ENCODE peak calls at places on chromosomes 6 and 20, in seven cellular contexts. A is B cell, G is lung, U is ovary, X is SHP77, C is EH, B is Calu3. D is an unnamed sample.

GRCh38 chr6:134324766-134325165 is 6.9 kb upstream of the SGK1 start:
- DNase-seq in U (no peak), A (no peak), G (no peak), X (no peak), C (no peak), B (no peak), D (no peak)

GRCh38 chr6:112282217-112282616 is 27.9 kb upstream of the LAMA4 start:
- DNase-seq in B (peak), A (no peak), C (peak), U (peak), G (peak), X (peak), D (peak)

GRCh38 chr6:141808662-141809061 is 324.1 kb upstream of the GJE1 start:
- DNase-seq in A (no peak), C (no peak), G (no peak), U (no peak), X (no peak), B (no peak), D (no peak)

GRCh38 chr20:50302463-50303041 is 111.9 kb downstream of the CEBPB start:
- DNase-seq in B (no peak), U (peak), A (no peak), G (no peak), C (peak), X (no peak), D (no peak)

GRCh38 chr6:1404713-1405098 is 15.3 kb downstream of the FOXF2 start:
- DNase-seq in U (no peak), B (no peak), C (no peak), A (no peak), X (no peak), G (no peak), D (no peak)

GRCh38 chr6:54217018-54217417 is 91.2 kb upstream of the TINAG start:
- DNase-seq in C (no peak), A (no peak), B (no peak), G (no peak), U (no peak), X (no peak), D (no peak)

GRCh38 chr6:108561742-108562502 is 1.2 kb downstream of the FOXO3 start:
- DNase-seq in A (no peak), C (no peak), G (peak), B (peak), U (peak), X (peak), D (no peak)

GRCh38 chr6:28212510-28213212 is 12.4 kb upstream of the ZSCAN9 start:
- DNase-seq in U (no peak), C (peak), X (peak), G (peak), B (peak), A (no peak), D (peak)

GRCh38 chr6:64774881-64775280 is 932.1 kb downstream of the EYS start:
- DNase-seq in G (no peak), U (no peak), B (no peak), A (no peak), X (no peak), C (no peak), D (no peak)

GRCh38 chr6:22447862-22448261 is 121.5 kb upstream of the HDGFL1 start:
- DNase-seq in U (no peak), C (no peak), X (no peak), A (no peak), G (no peak), B (no peak), D (no peak)

GRCh38 chr20:14865169-14865568 is 527.8 kb upstream of the FLRT3 start:
- DNase-seq in B (no peak), U (no peak), X (no peak), A (no peak), C (no peak), G (no peak), D (no peak)

GRCh38 chr6:166542580-166542912 is 43.9 kb downstream of the RAMACL start:
- DNase-seq in C (peak), U (no peak), A (no peak), B (peak), X (no peak), G (peak), D (no peak)

GRCh38 chr20:47785900-47786762 is 850 bp upstream of the SULF2 start:
- DNase-seq in U (peak), A (peak), G (peak), X (no peak), C (peak), B (peak), D (peak)

GRCh38 chr6:100176321-100176950 is 182.4 kb upstream of the MCHR2 start:
- DNase-seq in B (peak), C (peak), X (peak), A (no peak), U (no peak), G (no peak), D (no peak)